ENCODE peak calls at places on chromosomes 16 and 17, in six cellular contexts. A is Peyer's patch; N is psoas muscle; S is stimulated activated CD4-positive, alpha-beta T cell treated with anti-CD3 and anti-CD28 coated beads, Interleukin-1b, Interleukin-23, amount 100 ng/mL, for 1 hour; F is activated T-helper 1 cell treated with anti-CD3 and anti-CD28 coated beads, Interleukin-2, amount 50 U/mL, for 16 hours; B is GM23248. O is an unnamed sample.

GRCh38 chr17:49353607-49354006 is 8.4 kb downstream of the ZNF652 start:
- DNase-seq in B (peak), F (no peak), N (no peak), S (no peak), A (no peak), O (no peak)

GRCh38 chr17:18213666-18214270 is 11.7 kb upstream of the LLGL1 start:
- DNase-seq in A (no peak), F (no peak), B (no peak), S (no peak), N (no peak), O (no peak)

GRCh38 chr16:878071-878784 is 77.7 kb upstream of the GNG13 start:
- DNase-seq in A (peak), S (no peak), N (peak), F (no peak), B (no peak), O (no peak)

GRCh38 chr16:31141489-31142108 is 6.1 kb upstream of the PRSS8 start:
- DNase-seq in N (no peak), B (peak), F (no peak), A (no peak), S (no peak), O (no peak)

GRCh38 chr17:35001549-35001948 is 21.2 kb downstream of the LIG3 start:
- DNase-seq in A (no peak), S (no peak), B (peak), N (no peak), F (no peak), O (no peak)

GRCh38 chr16:67825119-67825518 is 17.0 kb upstream of the THAP11 start:
- DNase-seq in A (no peak), S (no peak), B (no peak), N (no peak), F (no peak), O (no peak)

GRCh38 chr16:2042666-2043295 is 4.9 kb downstream of the NTHL1 start:
- DNase-seq in B (no peak), N (no peak), S (no peak), F (no peak), A (no peak), O (no peak)

GRCh38 chr17:43881176-43881575 is 26.2 kb downstream of the MPP2 start:
- DNase-seq in A (no peak), B (no peak), F (no peak), S (no peak), N (no peak), O (no peak)

GRCh38 chr17:29595107-29595942 is 2.4 kb downstream of the ANKRD13B start:
- DNase-seq in A (no peak), B (peak), S (no peak), F (no peak), N (no peak), O (no peak)

GRCh38 chr17:67491009-67491677 is 114.1 kb downstream of the PITPNC1 start:
- DNase-seq in B (peak), S (no peak), A (peak), F (no peak), N (peak), O (no peak)

GRCh38 chr16:11681977-11682654 is 13.9 kb downstream of the SNN start:
- DNase-seq in N (peak), A (peak), S (no peak), F (no peak), B (no peak), O (no peak)

GRCh38 chr17:7881655-7882054 is 6.9 kb upstream of the CHD3 start:
- DNase-seq in F (no peak), B (no peak), A (no peak), S (no peak), N (no peak), O (no peak)

GRCh38 chr17:77322534-77323412 is 182.0 kb downstream of the SEC14L1 start:
- DNase-seq in N (peak), B (peak), F (no peak), A (peak), S (no peak), O (no peak)

GRCh38 chr17:21462259-21462658 is 86.1 kb downstream of the KCNJ12 start:
- DNase-seq in F (no peak), N (no peak), B (no peak), A (no peak), S (no peak), O (no peak)

GRCh38 chr16:29816694-29817441 is 916 bp downstream of the PAGR1 start:
- DNase-seq in B (peak), A (peak), N (peak), S (no peak), F (no peak), O (no peak)

GRCh38 chr17:58303981-58304734 is 23.4 kb upstream of the MPO start:
- DNase-seq in F (no peak), S (peak), N (no peak), B (peak), A (peak), O (no peak)

GRCh38 chr17:81074440-81074839 is 39.5 kb downstream of the BAIAP2 start:
- DNase-seq in F (no peak), S (no peak), A (no peak), N (no peak), B (no peak), O (no peak)

GRCh38 chr17:81246343-81246670 is 7.2 kb downstream of the NDUFAF8 start:
- DNase-seq in S (no peak), F (no peak), B (no peak), N (peak), A (no peak), O (no peak)

GRCh38 chr17:66654341-66654740 is 180.6 kb upstream of the CACNG5 start:
- DNase-seq in B (peak), S (no peak), F (no peak), N (no peak), A (no peak), O (no peak)

GRCh38 chr17:66920965-66921364 is 43.5 kb upstream of the CACNG4 start:
- DNase-seq in N (no peak), A (no peak), B (peak), F (no peak), S (no peak), O (no peak)

GRCh38 chr17:33234930-33235685 is 58.0 kb downstream of the ASIC2 start:
- DNase-seq in S (no peak), N (peak), A (no peak), B (peak), F (no peak), O (no peak)

GRCh38 chr16:22302776-22303363 is 5.7 kb downstream of the POLR3E start:
- DNase-seq in N (no peak), F (no peak), B (no peak), S (no peak), A (no peak), O (no peak)